ENCODE peak calls at places on chromosomes 12 and 14, in five cellular contexts. G is left ventricle myocardium inferior; E is effector memory CD4-positive, alpha-beta T cell; K is neural progenitor cell; I is fibroblast of lung. H is an unnamed sample.

GRCh38 chr14:77543240-77543551 is 44.6 kb upstream of the ISM2 start:
- DNase-seq in G (no peak), E (no peak), K (no peak), I (no peak), H (no peak)

GRCh38 chr12:14322403-14322802 is 43.1 kb upstream of the ATF7IP start:
- DNase-seq in G (no peak), E (no peak), K (no peak), I (no peak), H (no peak)

GRCh38 chr12:109759076-109759420 is 45.4 kb downstream of the FAM222A start:
- DNase-seq in G (peak; percentile 9), E (no peak), K (no peak), I (no peak), H (no peak)

GRCh38 chr12:97940105-97940504 is 477.5 kb downstream of the RMST start:
- DNase-seq in G (no peak), E (no peak), K (no peak), I (no peak), H (no peak)

GRCh38 chr12:124286414-124286813 is 8.5 kb upstream of the RFLNA start:
- DNase-seq in G (no peak), E (no peak), K (no peak), I (no peak), H (no peak)

GRCh38 chr12:130041983-130042812 is 120.1 kb upstream of the FZD10 start:
- DNase-seq in G (no peak), E (no peak), K (peak; percentile 82), I (no peak), H (peak; percentile 80)

GRCh38 chr12:104520242-104520900 is 63.6 kb downstream of the CHST11 start:
- DNase-seq in G (no peak), E (no peak), K (no peak), I (no peak), H (no peak)

GRCh38 chr12:49553512-49554088 is 14.3 kb downstream of the MCRS1 start:
- DNase-seq in G (no peak), E (no peak), K (peak; percentile 64), I (no peak), H (no peak)

GRCh38 chr14:53953828-53954550 is 2.6 kb downstream of the BMP4 start:
- DNase-seq in G (peak; percentile 38), E (no peak), K (peak; percentile 61), I (peak; percentile 54), H (peak; percentile 80)

GRCh38 chr14:76832503-76832988 is 6.3 kb downstream of the LRRC74A start:
- DNase-seq in G (no peak), E (no peak), K (no peak), I (no peak), H (peak; percentile 45)

GRCh38 chr12:6310771-6311610 is 509 bp downstream of the PLEKHG6 start:
- DNase-seq in G (no peak), E (no peak), K (peak; percentile 59), I (no peak), H (no peak)

GRCh38 chr14:54901380-54902142 is 1.1 kb downstream of the GCH1 start:
- DNase-seq in G (no peak), E (no peak), K (peak; percentile 40), I (no peak), H (no peak)

GRCh38 chr12:108357834-108358579 is 18.9 kb upstream of the CMKLR1 start:
- DNase-seq in G (no peak), E (no peak), K (no peak), I (no peak), H (no peak)

GRCh38 chr12:50314629-50315312 is 31.5 kb upstream of the LIMA1 start:
- DNase-seq in G (no peak), E (no peak), K (peak; percentile 64), I (peak; percentile 81), H (no peak)

GRCh38 chr14:105069887-105070759 is 4.9 kb upstream of the GPR132 start:
- DNase-seq in G (peak; percentile 45), E (no peak), K (no peak), I (peak; percentile 62), H (peak; percentile 81)
- H3K4me1 ChIP-seq in G (peaks cover 32% of the 10 kb centered on the region), E (peaks cover 40% of the 10 kb centered on the region), K (peaks cover 17% of the 10 kb centered on the region), I (peaks cover 6% of the 10 kb centered on the region), H (peaks cover 61% of the 10 kb centered on the region)

DNA sequence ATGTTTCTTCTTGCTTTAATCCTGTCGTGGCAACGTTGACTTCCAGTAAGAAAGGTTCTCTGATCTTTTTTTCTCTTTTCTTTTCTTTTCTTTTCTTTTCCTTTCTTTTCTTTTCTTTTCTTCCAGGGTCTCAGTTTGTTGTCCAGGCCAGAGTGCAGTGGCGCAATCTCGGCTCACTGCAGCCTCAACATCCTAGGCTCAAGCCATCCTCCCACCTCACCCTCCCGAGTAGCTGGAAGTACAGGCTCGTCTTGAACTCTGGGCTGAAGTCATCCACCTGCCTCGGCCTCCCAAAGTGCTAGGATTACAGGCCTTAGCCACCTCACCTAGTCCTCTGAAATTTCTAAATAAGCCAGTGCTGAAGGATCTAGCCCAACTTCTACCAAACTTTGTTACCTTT is 1.3 kb upstream of the MAP3K9 start:
- DNase-seq in G (no peak), E (no peak), K (no peak), I (no peak), H (no peak)
- H3K4me3 ChIP-seq in G (no peak overlapping the region), E (no peak overlapping the region), K (peak overlapping the region; percentile 79), I (no peak overlapping the region), H (peak overlapping the region; percentile 77)

DNA sequence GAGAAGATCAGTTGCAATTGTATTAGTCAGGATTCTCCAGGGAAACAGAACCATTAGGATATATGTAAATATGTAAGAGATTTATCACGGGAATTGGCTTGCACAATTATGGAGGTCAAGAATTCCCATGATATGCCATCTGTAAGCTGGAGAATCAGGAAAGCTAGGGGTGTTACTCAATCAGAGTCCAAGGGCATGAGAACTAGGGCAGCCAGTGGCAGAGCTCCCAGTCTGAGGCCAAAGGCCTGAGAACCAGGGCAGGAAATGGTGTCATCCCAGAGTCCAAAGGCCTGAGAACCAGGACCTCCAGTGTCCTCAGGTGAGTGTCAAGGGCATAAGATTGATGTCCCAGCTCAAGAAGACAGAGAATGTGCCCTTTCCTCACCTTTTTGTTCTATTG is 35.1 kb upstream of the ZNF740 start:
- DNase-seq in G (no peak), E (no peak), K (no peak), I (peak; percentile 72), H (no peak)
- H3K27ac ChIP-seq in G (no peak overlapping the region), E (no peak overlapping the region), K (no peak overlapping the region), I (no peak overlapping the region), H (no peak overlapping the region)

GRCh38 chr12:85625467-85625866 is 210.7 kb downstream of the RASSF9 start:
- DNase-seq in G (no peak), E (no peak), K (no peak), I (no peak), H (no peak)

GRCh38 chr12:85626782-85627171 is 209.4 kb downstream of the RASSF9 start:
- DNase-seq in G (no peak), E (no peak), K (no peak), I (no peak), H (no peak)

GRCh38 chr12:85627584-85627983 is 208.6 kb downstream of the RASSF9 start:
- DNase-seq in G (no peak), E (no peak), K (no peak), I (peak; percentile 28), H (no peak)

GRCh38 chr12:85623726-85624125 is 212.5 kb downstream of the RASSF9 start:
- DNase-seq in G (no peak), E (no peak), K (peak; percentile 12), I (no peak), H (no peak)

DNA sequence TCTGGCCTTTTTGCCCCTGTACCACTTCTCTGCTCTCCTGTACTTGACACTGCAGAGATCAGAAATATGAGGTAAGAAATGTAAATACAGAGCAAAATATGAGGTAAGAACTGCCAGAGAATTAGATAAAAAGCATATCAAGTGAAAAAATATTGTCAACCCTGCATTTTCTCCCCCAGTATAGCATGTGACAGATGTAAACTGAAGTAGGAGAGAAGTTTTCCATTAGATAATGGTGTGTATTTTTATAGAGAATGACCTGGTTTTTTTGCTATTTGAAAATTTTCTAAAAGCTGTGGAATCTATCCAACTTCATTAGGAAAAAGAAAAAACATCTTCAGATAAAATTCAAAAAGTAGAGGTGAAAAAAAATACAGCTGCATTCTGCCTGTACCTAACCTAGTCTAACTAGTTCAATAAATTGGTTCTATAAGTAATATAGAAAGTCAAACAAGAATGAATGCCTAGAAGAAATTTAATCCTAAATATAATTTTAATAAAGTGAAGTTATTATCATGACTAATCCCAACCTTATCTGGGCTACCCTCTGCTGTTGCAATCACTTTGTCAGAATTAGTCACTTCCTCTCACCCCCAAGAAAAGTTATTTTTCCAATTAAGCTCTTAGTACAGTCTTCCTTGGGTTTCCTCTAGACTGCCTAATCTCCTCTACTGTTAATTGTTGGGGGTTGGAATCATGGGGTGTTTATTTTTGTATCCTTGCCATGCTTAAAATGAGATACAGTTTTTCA is 210.0 kb downstream of the RASSF9 start:
- DNase-seq in G (no peak), E (no peak), K (no peak), I (peak; percentile 86), H (no peak)
- H3K4me1 ChIP-seq in G (no peaks in the 10 kb centered on the region), E (no peaks in the 10 kb centered on the region), K (peaks cover 4% of the 10 kb centered on the region), I (peaks cover 12% of the 10 kb centered on the region), H (no peaks in the 10 kb centered on the region)

GRCh38 chr12:122523846-122524718 is 2.7 kb downstream of the RSRC2 start:
- DNase-seq in G (no peak), E (no peak), K (no peak), I (no peak), H (no peak)
- H3K4me3 ChIP-seq in G (peak overlapping the region; percentile 75), E (no peak overlapping the region), K (peak overlapping the region; percentile 66), I (peak overlapping the region; percentile 77), H (peak overlapping the region; percentile 30)

GRCh38 chr12:111816065-111816615 is 25.9 kb upstream of the MAPKAPK5 start:
- DNase-seq in G (no peak), E (no peak), K (no peak), I (no peak), H (no peak)

GRCh38 chr12:111819191-111820158 is 22.6 kb upstream of the MAPKAPK5 start:
- DNase-seq in G (no peak), E (no peak), K (no peak), I (no peak), H (no peak)

GRCh38 chr12:111823891-111824290 is 18.1 kb upstream of the MAPKAPK5 start:
- DNase-seq in G (no peak), E (no peak), K (no peak), I (no peak), H (no peak)

GRCh38 chr12:111812881-111813741 is 28.9 kb upstream of the MAPKAPK5 start:
- DNase-seq in G (peak; percentile 64), E (peak; percentile 47), K (peak; percentile 92), I (peak; percentile 91), H (no peak)

GRCh38 chr12:111818340-111818739 is 23.7 kb upstream of the MAPKAPK5 start:
- DNase-seq in G (no peak), E (no peak), K (no peak), I (no peak), H (no peak)
- H3K27ac ChIP-seq in G (no peak overlapping the region), E (no peak overlapping the region), K (no peak overlapping the region), I (no peak overlapping the region), H (no peak overlapping the region)

GRCh38 chr12:76266797-76267196 is 81.4 kb downstream of the BBS10 start:
- DNase-seq in G (peak; percentile 48), E (no peak), K (no peak), I (peak; percentile 92), H (peak; percentile 66)
- H3K4me1 ChIP-seq in G (peaks cover 9% of the 10 kb centered on the region), E (no peaks in the 10 kb centered on the region), K (peaks cover 13% of the 10 kb centered on the region), I (peaks cover 22% of the 10 kb centered on the region), H (no peaks in the 10 kb centered on the region)